ENCODE peak calls at places on chromosomes 4 and X, in ten cellular contexts. One of them, this sample, is unnamed.

GRCh38 chr4:118410143-118410542 is 57.3 kb upstream of the PRSS12 start:
- DNase-seq in A549: no peak
- DNase-seq in esophagus muscularis mucosa: no peak
- DNase-seq in heart right ventricle: no peak
- DNase-seq in iPS DF 6.9: no peak
- DNase-seq in H9: no peak
- DNase-seq in CD4-positive, alpha-beta T cell: no peak
- DNase-seq in fibroblast of lung: peak
- DNase-seq in right lobe of liver: no peak
- DNase-seq in RWPE1: peak
- DNase-seq in this sample: no peak

GRCh38 chrX:150692837-150693781 is at the start of gene MTMR1:
- DNase-seq in A549: no peak
- DNase-seq in esophagus muscularis mucosa: no peak
- DNase-seq in heart right ventricle: peak
- DNase-seq in iPS DF 6.9: no peak
- DNase-seq in H9: no peak
- DNase-seq in CD4-positive, alpha-beta T cell: peak
- DNase-seq in fibroblast of lung: no peak
- DNase-seq in right lobe of liver: peak
- DNase-seq in RWPE1: peak
- DNase-seq in this sample: no peak

GRCh38 chrX:53282313-53282712 is 929 bp upstream of the IQSEC2 start:
- DNase-seq in A549: no peak
- DNase-seq in esophagus muscularis mucosa: no peak
- DNase-seq in heart right ventricle: no peak
- DNase-seq in iPS DF 6.9: no peak
- DNase-seq in H9: no peak
- DNase-seq in CD4-positive, alpha-beta T cell: no peak
- DNase-seq in fibroblast of lung: peak
- DNase-seq in right lobe of liver: no peak
- DNase-seq in RWPE1: no peak
- DNase-seq in this sample: no peak

GRCh38 chrX:132612990-132613564 is 124.2 kb upstream of the MBNL3 start:
- DNase-seq in A549: peak
- DNase-seq in esophagus muscularis mucosa: no peak
- DNase-seq in heart right ventricle: peak
- DNase-seq in iPS DF 6.9: no peak
- DNase-seq in H9: peak
- DNase-seq in CD4-positive, alpha-beta T cell: peak
- DNase-seq in fibroblast of lung: peak
- DNase-seq in right lobe of liver: peak
- DNase-seq in RWPE1: peak
- DNase-seq in this sample: peak

GRCh38 chr4:111204807-111205206 is 581.9 kb upstream of the PITX2 start:
- DNase-seq in A549: no peak
- DNase-seq in esophagus muscularis mucosa: no peak
- DNase-seq in heart right ventricle: no peak
- DNase-seq in iPS DF 6.9: no peak
- DNase-seq in H9: no peak
- DNase-seq in CD4-positive, alpha-beta T cell: no peak
- DNase-seq in fibroblast of lung: no peak
- DNase-seq in right lobe of liver: no peak
- DNase-seq in RWPE1: no peak
- DNase-seq in this sample: no peak

GRCh38 chr4:183330841-183331240 is 8.6 kb upstream of the CLDN24 start:
- DNase-seq in A549: no peak
- DNase-seq in esophagus muscularis mucosa: peak
- DNase-seq in heart right ventricle: no peak
- DNase-seq in iPS DF 6.9: no peak
- DNase-seq in H9: no peak
- DNase-seq in CD4-positive, alpha-beta T cell: no peak
- DNase-seq in fibroblast of lung: no peak
- DNase-seq in right lobe of liver: no peak
- DNase-seq in RWPE1: no peak
- DNase-seq in this sample: no peak

GRCh38 chr4:6225469-6225868 is 25.1 kb upstream of the JAKMIP1 start:
- DNase-seq in A549: no peak
- DNase-seq in esophagus muscularis mucosa: no peak
- DNase-seq in heart right ventricle: no peak
- DNase-seq in iPS DF 6.9: no peak
- DNase-seq in H9: peak
- DNase-seq in CD4-positive, alpha-beta T cell: no peak
- DNase-seq in fibroblast of lung: peak
- DNase-seq in right lobe of liver: peak
- DNase-seq in RWPE1: peak
- DNase-seq in this sample: no peak

GRCh38 chr4:163263601-163264000 is 68.8 kb downstream of the NPY1R start:
- DNase-seq in A549: no peak
- DNase-seq in esophagus muscularis mucosa: no peak
- DNase-seq in heart right ventricle: no peak
- DNase-seq in iPS DF 6.9: no peak
- DNase-seq in H9: no peak
- DNase-seq in CD4-positive, alpha-beta T cell: no peak
- DNase-seq in fibroblast of lung: no peak
- DNase-seq in right lobe of liver: no peak
- DNase-seq in RWPE1: no peak
- DNase-seq in this sample: no peak

GRCh38 chr4:152935661-152936445 is at the start of gene FHDC1:
- DNase-seq in A549: peak
- DNase-seq in esophagus muscularis mucosa: no peak
- DNase-seq in heart right ventricle: no peak
- DNase-seq in iPS DF 6.9: no peak
- DNase-seq in H9: peak
- DNase-seq in CD4-positive, alpha-beta T cell: no peak
- DNase-seq in fibroblast of lung: peak
- DNase-seq in right lobe of liver: peak
- DNase-seq in RWPE1: peak
- DNase-seq in this sample: no peak

GRCh38 chr4:104421576-104421975 is 73.1 kb downstream of the CXXC4 start:
- DNase-seq in A549: peak
- DNase-seq in esophagus muscularis mucosa: no peak
- DNase-seq in heart right ventricle: no peak
- DNase-seq in iPS DF 6.9: no peak
- DNase-seq in H9: no peak
- DNase-seq in CD4-positive, alpha-beta T cell: no peak
- DNase-seq in fibroblast of lung: peak
- DNase-seq in right lobe of liver: no peak
- DNase-seq in RWPE1: no peak
- DNase-seq in this sample: no peak

GRCh38 chr4:7845493-7846124 is 94.1 kb downstream of the AFAP1 start:
- DNase-seq in A549: peak
- DNase-seq in esophagus muscularis mucosa: no peak
- DNase-seq in heart right ventricle: no peak
- DNase-seq in iPS DF 6.9: no peak
- DNase-seq in H9: no peak
- DNase-seq in CD4-positive, alpha-beta T cell: no peak
- DNase-seq in fibroblast of lung: no peak
- DNase-seq in right lobe of liver: no peak
- DNase-seq in RWPE1: no peak
- DNase-seq in this sample: no peak

GRCh38 chr4:7844247-7844991 is 95.2 kb downstream of the AFAP1 start:
- DNase-seq in A549: peak
- DNase-seq in esophagus muscularis mucosa: no peak
- DNase-seq in heart right ventricle: peak
- DNase-seq in iPS DF 6.9: peak
- DNase-seq in H9: peak
- DNase-seq in CD4-positive, alpha-beta T cell: peak
- DNase-seq in fibroblast of lung: peak
- DNase-seq in right lobe of liver: peak
- DNase-seq in RWPE1: peak
- DNase-seq in this sample: no peak

GRCh38 chr4:7841071-7841470 is 98.6 kb downstream of the AFAP1 start:
- DNase-seq in A549: no peak
- DNase-seq in esophagus muscularis mucosa: no peak
- DNase-seq in heart right ventricle: no peak
- DNase-seq in iPS DF 6.9: no peak
- DNase-seq in H9: no peak
- DNase-seq in CD4-positive, alpha-beta T cell: no peak
- DNase-seq in fibroblast of lung: no peak
- DNase-seq in right lobe of liver: no peak
- DNase-seq in RWPE1: no peak
- DNase-seq in this sample: no peak

GRCh38 chr4:7842384-7843279 is 97.0 kb downstream of the AFAP1 start:
- DNase-seq in A549: peak
- DNase-seq in esophagus muscularis mucosa: peak
- DNase-seq in heart right ventricle: peak
- DNase-seq in iPS DF 6.9: no peak
- DNase-seq in H9: no peak
- DNase-seq in CD4-positive, alpha-beta T cell: no peak
- DNase-seq in fibroblast of lung: peak
- DNase-seq in right lobe of liver: no peak
- DNase-seq in RWPE1: peak
- DNase-seq in this sample: no peak

DNA sequence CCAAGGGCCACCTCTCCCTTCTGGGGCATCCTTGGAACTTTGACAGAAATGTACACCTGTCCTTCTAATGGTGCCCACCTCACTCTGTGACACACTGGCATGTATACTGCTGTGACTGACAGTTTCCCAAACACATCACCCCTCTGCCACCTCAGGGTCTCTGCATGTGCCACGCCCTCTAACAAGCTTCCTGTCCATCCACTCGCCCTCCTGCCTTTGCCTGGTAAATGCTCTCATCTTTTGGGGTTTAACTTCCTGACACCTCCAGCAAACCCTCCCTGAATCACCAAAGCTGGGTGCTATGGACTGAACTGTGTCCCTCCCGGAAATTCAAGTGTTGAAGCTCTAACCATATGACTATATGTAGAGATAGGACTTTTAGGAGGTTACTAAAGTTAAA is 95.8 kb downstream of the AFAP1 start:
- DNase-seq in A549: no peak
- DNase-seq in esophagus muscularis mucosa: no peak
- DNase-seq in heart right ventricle: no peak
- DNase-seq in iPS DF 6.9: no peak
- DNase-seq in H9: no peak
- DNase-seq in CD4-positive, alpha-beta T cell: no peak
- DNase-seq in fibroblast of lung: no peak
- DNase-seq in right lobe of liver: no peak
- DNase-seq in RWPE1: no peak
- DNase-seq in this sample: no peak
- H3K27ac ChIP-seq in A549: peak
- H3K27ac ChIP-seq in esophagus muscularis mucosa: peak
- H3K27ac ChIP-seq in heart right ventricle: peak
- H3K27ac ChIP-seq in iPS DF 6.9: no peak
- H3K27ac ChIP-seq in H9: no peak
- H3K27ac ChIP-seq in CD4-positive, alpha-beta T cell: no peak
- H3K27ac ChIP-seq in fibroblast of lung: peak
- H3K27ac ChIP-seq in right lobe of liver: no peak
- H3K27ac ChIP-seq in RWPE1: peak
- H3K27ac ChIP-seq in this sample: no peak

GRCh38 chr4:155762351-155762750 is 3.5 kb downstream of the GUCY1B1 start:
- DNase-seq in A549: no peak
- DNase-seq in esophagus muscularis mucosa: no peak
- DNase-seq in heart right ventricle: no peak
- DNase-seq in iPS DF 6.9: no peak
- DNase-seq in H9: no peak
- DNase-seq in CD4-positive, alpha-beta T cell: no peak
- DNase-seq in fibroblast of lung: peak
- DNase-seq in right lobe of liver: no peak
- DNase-seq in RWPE1: no peak
- DNase-seq in this sample: no peak
- H3K27ac ChIP-seq in A549: no peak
- H3K27ac ChIP-seq in esophagus muscularis mucosa: peak
- H3K27ac ChIP-seq in heart right ventricle: no peak
- H3K27ac ChIP-seq in iPS DF 6.9: no peak
- H3K27ac ChIP-seq in H9: no peak
- H3K27ac ChIP-seq in CD4-positive, alpha-beta T cell: no peak
- H3K27ac ChIP-seq in fibroblast of lung: no peak
- H3K27ac ChIP-seq in right lobe of liver: no peak
- H3K27ac ChIP-seq in RWPE1: no peak
- H3K27ac ChIP-seq in this sample: no peak

GRCh38 chrX:153878285-153878779 is 7.6 kb downstream of the L1CAM start:
- DNase-seq in A549: no peak
- DNase-seq in esophagus muscularis mucosa: no peak
- DNase-seq in heart right ventricle: no peak
- DNase-seq in iPS DF 6.9: no peak
- DNase-seq in H9: no peak
- DNase-seq in CD4-positive, alpha-beta T cell: no peak
- DNase-seq in fibroblast of lung: no peak
- DNase-seq in right lobe of liver: no peak
- DNase-seq in RWPE1: no peak
- DNase-seq in this sample: no peak

GRCh38 chrX:153880440-153880815 is 5.5 kb downstream of the L1CAM start:
- DNase-seq in A549: no peak
- DNase-seq in esophagus muscularis mucosa: no peak
- DNase-seq in heart right ventricle: no peak
- DNase-seq in iPS DF 6.9: no peak
- DNase-seq in H9: no peak
- DNase-seq in CD4-positive, alpha-beta T cell: no peak
- DNase-seq in fibroblast of lung: no peak
- DNase-seq in right lobe of liver: no peak
- DNase-seq in RWPE1: no peak
- DNase-seq in this sample: no peak

GRCh38 chrX:153881281-153881680 is 4.7 kb downstream of the L1CAM start:
- DNase-seq in A549: no peak
- DNase-seq in esophagus muscularis mucosa: no peak
- DNase-seq in heart right ventricle: no peak
- DNase-seq in iPS DF 6.9: no peak
- DNase-seq in H9: no peak
- DNase-seq in CD4-positive, alpha-beta T cell: no peak
- DNase-seq in fibroblast of lung: no peak
- DNase-seq in right lobe of liver: no peak
- DNase-seq in RWPE1: no peak
- DNase-seq in this sample: no peak

GRCh38 chrX:153878969-153879653 is 6.9 kb downstream of the L1CAM start:
- DNase-seq in A549: no peak
- DNase-seq in esophagus muscularis mucosa: no peak
- DNase-seq in heart right ventricle: no peak
- DNase-seq in iPS DF 6.9: no peak
- DNase-seq in H9: peak
- DNase-seq in CD4-positive, alpha-beta T cell: no peak
- DNase-seq in fibroblast of lung: no peak
- DNase-seq in right lobe of liver: no peak
- DNase-seq in RWPE1: no peak
- DNase-seq in this sample: no peak

GRCh38 chrX:153879741-153880439 is 6.1 kb downstream of the L1CAM start:
- DNase-seq in A549: no peak
- DNase-seq in esophagus muscularis mucosa: no peak
- DNase-seq in heart right ventricle: no peak
- DNase-seq in iPS DF 6.9: no peak
- DNase-seq in H9: no peak
- DNase-seq in CD4-positive, alpha-beta T cell: no peak
- DNase-seq in fibroblast of lung: no peak
- DNase-seq in right lobe of liver: no peak
- DNase-seq in RWPE1: no peak
- DNase-seq in this sample: no peak
- H3K27ac ChIP-seq in A549: no peak
- H3K27ac ChIP-seq in esophagus muscularis mucosa: no peak
- H3K27ac ChIP-seq in heart right ventricle: no peak
- H3K27ac ChIP-seq in iPS DF 6.9: no peak
- H3K27ac ChIP-seq in H9: no peak
- H3K27ac ChIP-seq in CD4-positive, alpha-beta T cell: no peak
- H3K27ac ChIP-seq in fibroblast of lung: no peak
- H3K27ac ChIP-seq in right lobe of liver: no peak
- H3K27ac ChIP-seq in RWPE1: no peak
- H3K27ac ChIP-seq in this sample: no peak

DNA sequence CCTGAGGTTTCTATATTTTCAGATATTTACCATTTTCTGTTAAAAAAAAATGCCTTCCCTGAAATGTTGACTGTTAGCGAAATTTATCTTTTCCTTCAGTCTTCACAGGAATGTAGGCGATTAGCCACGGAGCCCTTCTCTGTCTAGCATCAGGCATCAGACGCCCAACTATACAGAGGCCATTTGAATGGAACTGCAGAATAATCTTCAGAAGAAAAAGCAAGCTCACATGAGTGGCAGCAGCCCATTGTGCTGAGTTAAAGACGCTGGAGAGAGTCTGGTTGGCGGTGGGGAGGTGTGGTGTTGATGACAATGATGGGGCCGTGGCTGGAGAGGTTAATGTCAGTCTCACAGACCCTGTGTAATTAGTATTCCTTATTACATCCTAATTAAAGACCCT is 196.8 kb upstream of the LEF1 start:
- DNase-seq in A549: no peak
- DNase-seq in esophagus muscularis mucosa: peak
- DNase-seq in heart right ventricle: no peak
- DNase-seq in iPS DF 6.9: no peak
- DNase-seq in H9: no peak
- DNase-seq in CD4-positive, alpha-beta T cell: no peak
- DNase-seq in fibroblast of lung: no peak
- DNase-seq in right lobe of liver: no peak
- DNase-seq in RWPE1: no peak
- DNase-seq in this sample: no peak
- H3K27ac ChIP-seq in A549: no peak
- H3K27ac ChIP-seq in esophagus muscularis mucosa: no peak
- H3K27ac ChIP-seq in heart right ventricle: no peak
- H3K27ac ChIP-seq in iPS DF 6.9: no peak
- H3K27ac ChIP-seq in H9: no peak
- H3K27ac ChIP-seq in CD4-positive, alpha-beta T cell: no peak
- H3K27ac ChIP-seq in fibroblast of lung: no peak
- H3K27ac ChIP-seq in right lobe of liver: no peak
- H3K27ac ChIP-seq in RWPE1: no peak
- H3K27ac ChIP-seq in this sample: no peak